ENCODE peak calls at places on chromosomes 16 and 17, in seven cellular contexts. O is trophoblast cell, N is IMR-90, D is neuronal stem cell, U is H9, H is mesendoderm, Q is H1. S is an unnamed sample.

GRCh38 chr17:29237476-29238132 is 9.1 kb upstream of the CRYBA1 start:
- DNase-seq in N (peak; percentile 80), U (no peak), D (no peak), H (peak; percentile 52), Q (no peak), O (no peak), S (peak; percentile 73)

GRCh38 chr17:60160829-60161501 is 11.2 kb downstream of the CA4 start:
- DNase-seq in H (no peak), U (peak; percentile 77), N (no peak), D (no peak), O (no peak), Q (no peak), S (no peak)

GRCh38 chr17:1461193-1461944 is 5.3 kb upstream of the CRK start:
- DNase-seq in O (no peak), Q (no peak), H (peak; percentile 51), U (no peak), N (no peak), D (no peak), S (no peak)

GRCh38 chr17:77301694-77302087 is 160.9 kb downstream of the SEC14L1 start:
- DNase-seq in Q (no peak), N (no peak), H (no peak), D (no peak), U (no peak), O (no peak), S (no peak)

GRCh38 chr17:55295411-55296170 is 30.8 kb downstream of the HLF start:
- DNase-seq in N (peak; percentile 43), Q (peak; percentile 31), H (peak; percentile 70), D (peak; percentile 43), U (peak; percentile 79), O (peak; percentile 37), S (peak; percentile 43)

GRCh38 chr16:23564964-23565363 is 7.4 kb downstream of the UBFD1 start:
- DNase-seq in D (no peak), N (no peak), H (no peak), O (no peak), U (no peak), Q (no peak), S (no peak)

GRCh38 chr16:10824111-10824893 is 5.7 kb upstream of the TVP23A start:
- DNase-seq in U (no peak), O (no peak), Q (no peak), D (no peak), H (no peak), N (no peak), S (no peak)

GRCh38 chr17:57515662-57516211 is 229.4 kb downstream of the CCDC182 start:
- DNase-seq in H (no peak), U (no peak), N (no peak), D (no peak), Q (no peak), O (no peak), S (no peak)

GRCh38 chr16:85850344-85850880 is 48.5 kb upstream of the IRF8 start:
- DNase-seq in Q (no peak), N (no peak), H (no peak), O (no peak), U (no peak), D (no peak), S (no peak)

GRCh38 chr16:9124908-9125584 is 33.6 kb downstream of the HAPSTR1 start:
- DNase-seq in O (no peak), N (no peak), D (no peak), U (peak; percentile 66), Q (no peak), H (no peak), S (no peak)
- H2BK5ac ChIP-seq in O (no peak overlapping the region), N (no peak overlapping the region), D (no peak overlapping the region), U (no peak overlapping the region), Q (no peak overlapping the region), H (no peak overlapping the region), S (no peak overlapping the region)

GRCh38 chr17:51801626-51802025 is 356.9 kb downstream of the CA10 start:
- DNase-seq in D (no peak), Q (no peak), U (no peak), N (no peak), O (no peak), H (no peak), S (no peak)
- H2BK5ac ChIP-seq in D (no peak overlapping the region), Q (no peak overlapping the region), U (no peak overlapping the region), N (no peak overlapping the region), O (no peak overlapping the region), H (no peak overlapping the region), S (no peak overlapping the region)

DNA sequence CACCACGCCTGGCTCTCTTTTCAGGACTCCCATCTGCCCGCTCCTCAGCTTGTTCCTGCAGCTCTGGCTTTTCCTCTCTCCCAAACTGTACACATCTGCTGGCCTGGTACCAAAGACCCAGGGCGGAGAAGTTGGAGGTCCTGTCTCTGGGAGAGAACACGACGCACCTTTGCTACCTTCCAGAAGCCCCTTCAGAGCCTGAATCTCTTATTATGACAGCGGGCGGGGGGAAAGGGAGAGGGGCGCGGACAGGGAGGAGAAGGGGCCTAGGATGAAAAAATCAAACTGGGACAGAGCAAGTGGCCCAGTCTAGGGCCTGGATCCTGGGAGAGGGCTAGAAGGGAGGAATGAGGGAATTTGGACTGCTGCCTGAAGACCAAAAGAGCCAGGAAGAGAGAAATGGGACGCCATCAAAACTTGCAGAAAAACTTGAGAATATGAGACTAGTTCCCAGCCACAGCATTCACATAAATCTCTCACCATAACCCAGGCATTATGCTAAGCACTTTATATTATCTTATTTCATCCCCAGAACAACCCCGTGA is 2.5 kb upstream of the PER1 start:
- DNase-seq in O (no peak), Q (no peak), N (no peak), U (no peak), D (no peak), H (no peak), S (no peak)
- H2BK5ac ChIP-seq in O (peak overlapping the region; percentile 8), Q (peak overlapping the region; percentile 24), N (no peak overlapping the region), U (no peak overlapping the region), D (peak overlapping the region; percentile 46), H (peak overlapping the region; percentile 72), S (peak overlapping the region; percentile 54)

DNA sequence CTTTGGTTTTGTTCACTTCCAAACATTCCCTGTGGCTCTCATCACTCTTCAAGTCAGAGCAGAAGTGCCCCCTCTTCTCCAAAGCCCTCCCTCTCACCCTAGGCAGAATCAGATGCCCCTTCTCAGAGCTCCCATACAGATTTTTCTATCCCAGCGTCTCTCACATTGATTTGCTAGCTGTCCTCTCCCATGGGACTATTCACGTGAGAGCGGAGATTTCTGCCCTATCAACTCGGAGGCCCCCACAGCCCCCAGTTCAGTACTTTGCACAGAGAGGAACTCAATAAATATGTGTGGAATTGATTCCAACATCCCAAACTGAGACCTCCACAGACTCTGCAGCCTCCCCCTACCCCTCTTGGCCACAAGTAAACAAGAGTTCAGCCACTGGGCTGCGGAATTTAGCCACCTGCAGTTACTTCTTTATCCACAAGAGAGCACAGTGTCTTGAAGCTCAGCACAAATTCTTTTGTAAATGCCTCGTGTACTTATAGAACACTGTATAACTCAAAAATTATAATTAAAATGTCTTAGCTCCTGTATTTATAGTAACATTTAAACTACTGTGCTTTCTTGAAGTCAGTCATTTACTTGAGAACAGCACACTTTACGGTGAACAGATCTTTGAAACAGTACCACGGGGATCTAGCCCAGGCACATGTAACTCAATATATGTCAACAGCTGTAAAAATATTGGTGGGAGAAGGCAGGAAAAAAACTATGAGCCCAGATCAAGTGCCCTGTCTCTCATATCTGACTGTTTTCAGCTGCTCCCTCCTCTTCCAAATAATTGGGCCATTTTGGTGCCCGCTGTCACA is 182.9 kb downstream of the C16orf78 start:
- DNase-seq in U (peak; percentile 55), D (peak; percentile 56), Q (no peak), N (peak; percentile 35), H (peak; percentile 79), O (no peak), S (peak; percentile 57)
- H2BK5ac ChIP-seq in U (no peak overlapping the region), D (peak overlapping the region; percentile 90), Q (no peak overlapping the region), N (no peak overlapping the region), H (no peak overlapping the region), O (no peak overlapping the region), S (no peak overlapping the region)

GRCh38 chr17:78998311-78999055 is 11.1 kb downstream of the CANT1 start:
- DNase-seq in D (no peak), N (no peak), U (no peak), H (no peak), Q (no peak), O (no peak), S (no peak)
- H2BK5ac ChIP-seq in D (no peak overlapping the region), N (no peak overlapping the region), U (no peak overlapping the region), H (no peak overlapping the region), Q (no peak overlapping the region), O (no peak overlapping the region), S (no peak overlapping the region)